ENCODE peak calls at places on chromosomes 7 and 10, in four cellular contexts. One of them, this sample, is unnamed.

GRCh38 chr7:113794573-113794972 is 124.2 kb downstream of the PPP1R3A start:
- DNase-seq in GM10248: no peak
- DNase-seq in GM04504: no peak
- DNase-seq in foreskin fibroblast: no peak
- DNase-seq in this sample: no peak

GRCh38 chr7:159136846-159137245 is 7.8 kb downstream of the VIPR2 start:
- DNase-seq in foreskin fibroblast: no peak
- DNase-seq in GM04504: no peak
- DNase-seq in GM10248: no peak
- DNase-seq in this sample: no peak

GRCh38 chr10:121426307-121426706 is 171.9 kb downstream of the FGFR2 start:
- DNase-seq in GM04504: no peak
- DNase-seq in GM10248: no peak
- DNase-seq in foreskin fibroblast: no peak
- DNase-seq in this sample: no peak

GRCh38 chr7:77877800-77878199 is 79.2 kb downstream of the PHTF2 start:
- DNase-seq in GM10248: no peak
- DNase-seq in GM04504: no peak
- DNase-seq in foreskin fibroblast: peak; percentile 34
- DNase-seq in this sample: no peak

GRCh38 chr7:34719651-34720050 is 61.6 kb downstream of the NPSR1 start:
- DNase-seq in foreskin fibroblast: no peak
- DNase-seq in GM04504: no peak
- DNase-seq in GM10248: no peak
- DNase-seq in this sample: no peak

GRCh38 chr7:7242899-7243298 is 60.6 kb downstream of the C1GALT1 start:
- DNase-seq in GM04504: no peak
- DNase-seq in foreskin fibroblast: no peak
- DNase-seq in GM10248: no peak
- DNase-seq in this sample: no peak

GRCh38 chr7:116193329-116194087 is 16.8 kb upstream of the TES start:
- DNase-seq in GM10248: no peak
- DNase-seq in GM04504: no peak
- DNase-seq in foreskin fibroblast: no peak
- DNase-seq in this sample: no peak

GRCh38 chr7:36021917-36022550 is 131.0 kb upstream of the EEPD1 start:
- DNase-seq in GM10248: no peak
- DNase-seq in foreskin fibroblast: no peak
- DNase-seq in GM04504: no peak
- DNase-seq in this sample: no peak

GRCh38 chr7:100157069-100157333 is 1.5 kb downstream of the TRAPPC14 start:
- DNase-seq in GM10248: no peak
- DNase-seq in foreskin fibroblast: no peak
- DNase-seq in GM04504: no peak
- DNase-seq in this sample: peak; percentile 51

GRCh38 chr7:73622909-73623797 is 1.2 kb downstream of the MLXIPL start:
- DNase-seq in GM10248: no peak
- DNase-seq in GM04504: no peak
- DNase-seq in foreskin fibroblast: no peak
- DNase-seq in this sample: no peak

GRCh38 chr10:36170943-36171501 is 528.9 kb upstream of the FZD8 start:
- DNase-seq in GM04504: no peak
- DNase-seq in foreskin fibroblast: no peak
- DNase-seq in GM10248: no peak
- DNase-seq in this sample: no peak

GRCh38 chr10:113539789-113540188 is 13.1 kb upstream of the HABP2 start:
- DNase-seq in GM04504: peak; percentile 46
- DNase-seq in GM10248: no peak
- DNase-seq in foreskin fibroblast: peak; percentile 40
- DNase-seq in this sample: no peak

GRCh38 chr10:121158988-121159579 is 307.9 kb downstream of the WDR11 start:
- DNase-seq in GM04504: no peak
- DNase-seq in foreskin fibroblast: no peak
- DNase-seq in GM10248: no peak
- DNase-seq in this sample: no peak

GRCh38 chr7:47473499-47474210 is 108.3 kb downstream of the TNS3 start:
- DNase-seq in GM10248: peak; percentile 51
- DNase-seq in foreskin fibroblast: no peak
- DNase-seq in GM04504: no peak
- DNase-seq in this sample: no peak

GRCh38 chr7:23226841-23227450 is 19.6 kb upstream of the GPNMB start:
- DNase-seq in GM10248: no peak
- DNase-seq in GM04504: no peak
- DNase-seq in foreskin fibroblast: no peak
- DNase-seq in this sample: no peak

GRCh38 chr7:116543664-116544063 is 18.8 kb downstream of the CAV1 start:
- DNase-seq in foreskin fibroblast: peak; percentile 55
- DNase-seq in GM10248: no peak
- DNase-seq in GM04504: peak; percentile 68
- DNase-seq in this sample: no peak